ENCODE peak calls at places on chromosomes 4 and X, in nine cellular contexts. One of them, this sample, is unnamed. For H3K27me3 and H3K4me1, the result is how much of the 10 kb centered on the place peaks cover.

GRCh38 chr4:156329779-156330178 is 376.1 kb upstream of the CTSO start:
- DNase-seq in neuronal stem cell: no peak
- DNase-seq in aorta: no peak
- DNase-seq in CD8-positive, alpha-beta T cell: no peak
- DNase-seq in sigmoid colon: no peak
- DNase-seq in CD8-positive, alpha-beta memory T cell: no peak
- DNase-seq in body of pancreas: no peak
- DNase-seq in psoas muscle: no peak
- DNase-seq in hepatocyte: no peak
- DNase-seq in this sample: no peak

GRCh38 chrX:915427-916234 is 285.0 kb downstream of the SHOX start:
- DNase-seq in sigmoid colon: no peak
- DNase-seq in body of pancreas: no peak
- DNase-seq in psoas muscle: no peak
- DNase-seq in neuronal stem cell: no peak
- DNase-seq in aorta: no peak
- DNase-seq in CD8-positive, alpha-beta memory T cell: no peak
- DNase-seq in hepatocyte: no peak
- DNase-seq in CD8-positive, alpha-beta T cell: no peak
- DNase-seq in this sample: no peak

GRCh38 chr4:159071178-159071968 is 31.5 kb upstream of the RAPGEF2 start:
- DNase-seq in body of pancreas: no peak
- DNase-seq in sigmoid colon: no peak
- DNase-seq in CD8-positive, alpha-beta T cell: no peak
- DNase-seq in psoas muscle: no peak
- DNase-seq in hepatocyte: peak
- DNase-seq in neuronal stem cell: no peak
- DNase-seq in CD8-positive, alpha-beta memory T cell: no peak
- DNase-seq in aorta: no peak
- DNase-seq in this sample: no peak

GRCh38 chr4:17665346-17665745 is 50.9 kb downstream of the MED28 start:
- DNase-seq in body of pancreas: no peak
- DNase-seq in psoas muscle: no peak
- DNase-seq in CD8-positive, alpha-beta T cell: no peak
- DNase-seq in sigmoid colon: no peak
- DNase-seq in neuronal stem cell: no peak
- DNase-seq in hepatocyte: no peak
- DNase-seq in aorta: no peak
- DNase-seq in CD8-positive, alpha-beta memory T cell: no peak
- DNase-seq in this sample: no peak

GRCh38 chr4:5751073-5751917 is 40.3 kb downstream of the EVC start:
- DNase-seq in neuronal stem cell: no peak
- DNase-seq in body of pancreas: no peak
- DNase-seq in CD8-positive, alpha-beta T cell: no peak
- DNase-seq in psoas muscle: no peak
- DNase-seq in sigmoid colon: peak
- DNase-seq in hepatocyte: peak
- DNase-seq in aorta: no peak
- DNase-seq in CD8-positive, alpha-beta memory T cell: no peak
- DNase-seq in this sample: no peak

GRCh38 chrX:9942086-9942485 is 25.1 kb upstream of the CLDN34 start:
- DNase-seq in body of pancreas: no peak
- DNase-seq in CD8-positive, alpha-beta memory T cell: peak
- DNase-seq in hepatocyte: no peak
- DNase-seq in psoas muscle: no peak
- DNase-seq in aorta: no peak
- DNase-seq in neuronal stem cell: no peak
- DNase-seq in sigmoid colon: no peak
- DNase-seq in CD8-positive, alpha-beta T cell: peak
- DNase-seq in this sample: no peak

GRCh38 chr4:24774452-24774851 is 20.9 kb upstream of the SOD3 start:
- DNase-seq in hepatocyte: peak
- DNase-seq in sigmoid colon: no peak
- DNase-seq in CD8-positive, alpha-beta memory T cell: no peak
- DNase-seq in psoas muscle: no peak
- DNase-seq in body of pancreas: no peak
- DNase-seq in neuronal stem cell: no peak
- DNase-seq in aorta: no peak
- DNase-seq in CD8-positive, alpha-beta T cell: no peak
- DNase-seq in this sample: no peak

GRCh38 chrX:136028383-136028984 is 43.2 kb downstream of the SLC9A6 start:
- DNase-seq in neuronal stem cell: peak
- DNase-seq in sigmoid colon: no peak
- DNase-seq in CD8-positive, alpha-beta memory T cell: no peak
- DNase-seq in CD8-positive, alpha-beta T cell: no peak
- DNase-seq in aorta: no peak
- DNase-seq in psoas muscle: no peak
- DNase-seq in body of pancreas: no peak
- DNase-seq in hepatocyte: peak
- DNase-seq in this sample: no peak

GRCh38 chr4:26220704-26221103 is 100.1 kb upstream of the RBPJ start:
- DNase-seq in CD8-positive, alpha-beta T cell: no peak
- DNase-seq in aorta: no peak
- DNase-seq in sigmoid colon: no peak
- DNase-seq in body of pancreas: no peak
- DNase-seq in CD8-positive, alpha-beta memory T cell: no peak
- DNase-seq in psoas muscle: no peak
- DNase-seq in hepatocyte: no peak
- DNase-seq in neuronal stem cell: no peak
- DNase-seq in this sample: no peak

GRCh38 chr4:170652571-170652970 is 562.8 kb upstream of the AADAT start:
- DNase-seq in sigmoid colon: no peak
- DNase-seq in body of pancreas: no peak
- DNase-seq in psoas muscle: no peak
- DNase-seq in hepatocyte: no peak
- DNase-seq in CD8-positive, alpha-beta T cell: no peak
- DNase-seq in CD8-positive, alpha-beta memory T cell: no peak
- DNase-seq in neuronal stem cell: no peak
- DNase-seq in aorta: no peak
- DNase-seq in this sample: no peak

GRCh38 chr4:174260099-174260498 is 23.4 kb downstream of the FBXO8 start:
- DNase-seq in CD8-positive, alpha-beta memory T cell: no peak
- DNase-seq in neuronal stem cell: no peak
- DNase-seq in aorta: no peak
- DNase-seq in hepatocyte: peak
- DNase-seq in body of pancreas: no peak
- DNase-seq in CD8-positive, alpha-beta T cell: no peak
- DNase-seq in psoas muscle: no peak
- DNase-seq in sigmoid colon: no peak
- DNase-seq in this sample: no peak

GRCh38 chr4:95563638-95564337 is 15.0 kb upstream of the UNC5C start:
- DNase-seq in aorta: no peak
- DNase-seq in hepatocyte: no peak
- DNase-seq in neuronal stem cell: no peak
- DNase-seq in CD8-positive, alpha-beta T cell: no peak
- DNase-seq in body of pancreas: no peak
- DNase-seq in CD8-positive, alpha-beta memory T cell: no peak
- DNase-seq in psoas muscle: no peak
- DNase-seq in sigmoid colon: no peak
- DNase-seq in this sample: no peak

GRCh38 chr4:8862334-8862733 is 9.3 kb downstream of the HMX1 start:
- DNase-seq in CD8-positive, alpha-beta memory T cell: no peak
- DNase-seq in neuronal stem cell: no peak
- DNase-seq in sigmoid colon: no peak
- DNase-seq in aorta: no peak
- DNase-seq in body of pancreas: no peak
- DNase-seq in psoas muscle: no peak
- DNase-seq in CD8-positive, alpha-beta T cell: no peak
- DNase-seq in hepatocyte: no peak
- DNase-seq in this sample: no peak
- H3K27me3 ChIP-seq in CD8-positive, alpha-beta memory T cell: under half
- H3K27me3 ChIP-seq in neuronal stem cell: half or more
- H3K27me3 ChIP-seq in sigmoid colon: half or more
- H3K27me3 ChIP-seq in aorta: under half
- H3K27me3 ChIP-seq in body of pancreas: under half
- H3K27me3 ChIP-seq in psoas muscle: under half
- H3K27me3 ChIP-seq in CD8-positive, alpha-beta T cell: under half
- H3K27me3 ChIP-seq in hepatocyte: half or more
- H3K27me3 ChIP-seq in this sample: under half

GRCh38 chrX:107716045-107716684 is 59.4 kb downstream of the TSC22D3 start:
- DNase-seq in sigmoid colon: no peak
- DNase-seq in neuronal stem cell: peak
- DNase-seq in hepatocyte: peak
- DNase-seq in CD8-positive, alpha-beta T cell: no peak
- DNase-seq in body of pancreas: no peak
- DNase-seq in aorta: peak
- DNase-seq in CD8-positive, alpha-beta memory T cell: no peak
- DNase-seq in psoas muscle: peak
- DNase-seq in this sample: peak

GRCh38 chrX:107713205-107714195 is 62.1 kb downstream of the TSC22D3 start:
- DNase-seq in CD8-positive, alpha-beta T cell: peak
- DNase-seq in CD8-positive, alpha-beta memory T cell: no peak
- DNase-seq in sigmoid colon: peak
- DNase-seq in aorta: no peak
- DNase-seq in neuronal stem cell: no peak
- DNase-seq in psoas muscle: peak
- DNase-seq in hepatocyte: no peak
- DNase-seq in body of pancreas: no peak
- DNase-seq in this sample: no peak

GRCh38 chrX:107712231-107713204 is 63.1 kb downstream of the TSC22D3 start:
- DNase-seq in neuronal stem cell: no peak
- DNase-seq in body of pancreas: no peak
- DNase-seq in CD8-positive, alpha-beta T cell: peak
- DNase-seq in hepatocyte: peak
- DNase-seq in sigmoid colon: peak
- DNase-seq in psoas muscle: peak
- DNase-seq in aorta: no peak
- DNase-seq in CD8-positive, alpha-beta memory T cell: no peak
- DNase-seq in this sample: no peak

GRCh38 chrX:107715331-107716044 is 60.1 kb downstream of the TSC22D3 start:
- DNase-seq in psoas muscle: peak
- DNase-seq in CD8-positive, alpha-beta T cell: no peak
- DNase-seq in body of pancreas: no peak
- DNase-seq in aorta: no peak
- DNase-seq in hepatocyte: no peak
- DNase-seq in neuronal stem cell: no peak
- DNase-seq in sigmoid colon: no peak
- DNase-seq in CD8-positive, alpha-beta memory T cell: no peak
- DNase-seq in this sample: peak

DNA sequence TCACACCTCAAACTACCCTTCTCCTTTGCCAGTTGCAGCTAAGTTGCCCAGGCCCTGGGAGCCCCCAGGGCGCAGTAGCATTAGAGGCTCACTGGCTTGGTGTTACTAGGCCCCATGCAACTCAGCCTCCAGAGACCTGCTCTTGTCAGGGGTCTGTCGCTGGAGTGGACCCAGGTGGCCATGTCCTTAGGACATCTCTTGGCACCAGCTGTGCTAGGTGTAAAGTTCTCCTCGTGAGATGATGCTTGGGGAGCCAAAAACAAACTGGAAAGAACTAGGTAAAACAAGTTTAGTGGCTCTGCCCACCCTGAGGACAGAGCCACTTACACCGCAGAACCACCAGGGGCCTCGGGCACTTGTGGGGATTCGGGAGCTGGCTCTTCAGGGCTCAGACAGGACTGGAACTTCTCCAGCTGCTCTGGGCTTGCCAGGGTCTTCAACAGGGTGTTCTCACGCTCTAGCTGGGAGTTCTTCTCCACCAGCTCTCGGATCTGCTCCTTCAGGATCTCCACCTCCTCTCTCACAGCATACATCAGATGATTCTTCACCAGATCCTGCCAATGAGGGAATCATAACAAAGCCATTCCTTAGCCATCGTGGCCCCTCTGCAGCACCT is 61.3 kb downstream of the TSC22D3 start:
- DNase-seq in psoas muscle: peak
- DNase-seq in sigmoid colon: no peak
- DNase-seq in aorta: peak
- DNase-seq in CD8-positive, alpha-beta T cell: peak
- DNase-seq in neuronal stem cell: no peak
- DNase-seq in CD8-positive, alpha-beta memory T cell: no peak
- DNase-seq in hepatocyte: no peak
- DNase-seq in body of pancreas: no peak
- DNase-seq in this sample: peak
- H3K4me1 ChIP-seq in psoas muscle: under half
- H3K4me1 ChIP-seq in sigmoid colon: half or more
- H3K4me1 ChIP-seq in aorta: under half
- H3K4me1 ChIP-seq in CD8-positive, alpha-beta T cell: half or more
- H3K4me1 ChIP-seq in neuronal stem cell: under half
- H3K4me1 ChIP-seq in CD8-positive, alpha-beta memory T cell: half or more
- H3K4me1 ChIP-seq in hepatocyte: half or more
- H3K4me1 ChIP-seq in body of pancreas: half or more
- H3K4me1 ChIP-seq in this sample: under half

DNA sequence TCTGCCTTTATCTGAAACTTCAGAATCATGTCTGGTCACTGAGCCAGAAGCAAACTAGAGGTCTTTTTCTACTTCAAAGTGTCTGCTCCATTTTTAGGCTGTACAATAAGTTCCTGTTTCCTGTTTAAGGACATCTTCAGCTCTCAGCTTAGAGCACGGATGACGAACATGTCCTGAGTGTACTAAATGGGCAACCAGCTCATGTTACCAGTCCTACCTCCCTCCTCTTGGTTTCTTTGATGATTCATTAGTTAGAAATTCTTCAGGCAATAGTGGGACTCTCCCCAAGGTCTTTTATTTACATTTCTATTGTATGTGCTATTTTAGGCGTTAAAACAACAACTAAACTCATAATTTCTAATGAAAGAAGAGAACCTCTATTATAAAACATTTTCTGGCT is 58.0 kb downstream of the ENPEP start:
- DNase-seq in hepatocyte: peak
- DNase-seq in CD8-positive, alpha-beta T cell: no peak
- DNase-seq in CD8-positive, alpha-beta memory T cell: no peak
- DNase-seq in neuronal stem cell: no peak
- DNase-seq in sigmoid colon: no peak
- DNase-seq in aorta: no peak
- DNase-seq in body of pancreas: no peak
- DNase-seq in psoas muscle: no peak
- DNase-seq in this sample: no peak
- H3K27ac ChIP-seq in hepatocyte: peak
- H3K27ac ChIP-seq in CD8-positive, alpha-beta T cell: no peak
- H3K27ac ChIP-seq in CD8-positive, alpha-beta memory T cell: no peak
- H3K27ac ChIP-seq in neuronal stem cell: no peak
- H3K27ac ChIP-seq in sigmoid colon: no peak
- H3K27ac ChIP-seq in aorta: no peak
- H3K27ac ChIP-seq in body of pancreas: no peak
- H3K27ac ChIP-seq in psoas muscle: peak
- H3K27ac ChIP-seq in this sample: no peak

DNA sequence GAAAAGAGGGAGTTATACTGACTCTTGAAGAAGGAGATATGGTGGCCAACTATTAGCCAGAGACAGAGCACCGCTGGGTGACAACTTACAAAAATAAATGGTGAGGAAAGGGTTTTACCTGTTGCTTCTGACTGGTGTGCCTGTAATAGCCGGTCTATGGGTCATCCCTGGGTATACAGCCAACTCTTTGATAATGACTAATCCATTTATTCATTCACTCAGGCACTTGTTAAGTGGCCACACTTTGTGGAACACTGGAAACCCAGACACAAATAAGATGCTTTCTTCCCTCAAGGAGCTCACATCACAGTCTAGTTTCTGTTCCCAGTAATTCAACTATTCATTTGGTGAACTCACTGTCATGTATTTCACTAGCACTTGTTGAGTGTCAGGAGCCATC is 13.2 kb upstream of the CAPN6 start:
- DNase-seq in neuronal stem cell: no peak
- DNase-seq in sigmoid colon: no peak
- DNase-seq in CD8-positive, alpha-beta memory T cell: no peak
- DNase-seq in psoas muscle: no peak
- DNase-seq in aorta: no peak
- DNase-seq in hepatocyte: no peak
- DNase-seq in CD8-positive, alpha-beta T cell: no peak
- DNase-seq in body of pancreas: no peak
- DNase-seq in this sample: no peak
- H3K27me3 ChIP-seq in neuronal stem cell: under half
- H3K27me3 ChIP-seq in sigmoid colon: under half
- H3K27me3 ChIP-seq in CD8-positive, alpha-beta memory T cell: under half
- H3K27me3 ChIP-seq in psoas muscle: under half
- H3K27me3 ChIP-seq in aorta: under half
- H3K27me3 ChIP-seq in hepatocyte: under half
- H3K27me3 ChIP-seq in CD8-positive, alpha-beta T cell: under half
- H3K27me3 ChIP-seq in body of pancreas: under half
- H3K27me3 ChIP-seq in this sample: under half

This sample was measured in right cardiac atrium.